ENCODE peak calls at places on chromosomes 16 and 17, in ten cellular contexts. C is small intestine; K is adrenal gland; S is fibroblast of mammary gland; Q is WERI-Rb-1; E is AG04450; L is CD8-positive, alpha-beta T cell; W is esophagus squamous epithelium; M is dorsolateral prefrontal cortex; O is fibroblast of pulmonary artery. R is an unnamed sample.

GRCh38 chr16:26269663-26270062 is 577.9 kb downstream of the HS3ST4 start:
- DNase-seq in C (no peak), K (no peak), S (no peak), Q (no peak), E (no peak), L (no peak), W (no peak), M (no peak), O (no peak), R (peak; percentile 75)

GRCh38 chr17:420479-421175 is 68.0 kb upstream of the RPH3AL start:
- DNase-seq in C (no peak), K (no peak), S (no peak), Q (no peak), E (no peak), L (no peak), W (no peak), M (no peak), O (no peak), R (no peak)

GRCh38 chr16:31704138-31704537 is 169.5 kb upstream of the ZNF267 start:
- DNase-seq in C (no peak), K (no peak), S (no peak), Q (no peak), E (no peak), L (no peak), W (no peak), M (no peak), O (no peak), R (no peak)

GRCh38 chr17:45341389-45342158 is 24.8 kb upstream of the MAP3K14 start:
- DNase-seq in C (no peak), K (peak; percentile 58), S (peak; percentile 99), Q (peak; percentile 71), E (peak; percentile 63), L (no peak), W (no peak), M (no peak), O (peak; percentile 91), R (no peak)

GRCh38 chr17:82674656-82675475 is 23.6 kb downstream of the RAB40B start:
- DNase-seq in C (no peak), K (no peak), S (no peak), Q (no peak), E (no peak), L (no peak), W (no peak), M (peak; percentile 50), O (no peak), R (no peak)

GRCh38 chr16:79601092-79601977 is 798 bp upstream of the MAF start:
- DNase-seq in C (peak; percentile 88), K (peak; percentile 75), S (no peak), Q (no peak), E (no peak), L (peak; percentile 19), W (no peak), M (no peak), O (peak; percentile 10), R (no peak)

GRCh38 chr16:78906135-78906534 is 694.4 kb downstream of the MAF start:
- DNase-seq in C (peak; percentile 61), K (no peak), S (no peak), Q (no peak), E (no peak), L (no peak), W (no peak), M (no peak), O (no peak), R (no peak)

GRCh38 chr16:23071202-23072083 is 77.8 kb downstream of the USP31 start:
- DNase-seq in C (no peak), K (no peak), S (peak; percentile 40), Q (no peak), E (no peak), L (no peak), W (no peak), M (no peak), O (peak; percentile 41), R (no peak)

GRCh38 chr17:27407916-27408846 is 48.1 kb upstream of the KSR1 start:
- DNase-seq in C (no peak), K (peak; percentile 69), S (peak; percentile 79), Q (no peak), E (no peak), L (no peak), W (no peak), M (no peak), O (peak; percentile 80), R (no peak)

GRCh38 chr16:3431779-3432219 is 11.5 kb downstream of the ZNF597 start:
- DNase-seq in C (peak; percentile 40), K (peak; percentile 37), S (peak; percentile 41), Q (peak; percentile 86), E (no peak), L (peak; percentile 42), W (no peak), M (peak; percentile 54), O (peak; percentile 22), R (no peak)

GRCh38 chr17:76783146-76783545 is 45.2 kb downstream of the MFSD11 start:
- DNase-seq in C (no peak), K (no peak), S (no peak), Q (no peak), E (no peak), L (no peak), W (no peak), M (no peak), O (no peak), R (no peak)
- H3K4me3 ChIP-seq in C (no peak overlapping the region), K (no peak overlapping the region), S (no peak overlapping the region), Q (no peak overlapping the region), E (no peak overlapping the region), L (no peak overlapping the region), W (no peak overlapping the region), M (no peak overlapping the region), O (no peak overlapping the region), R (no peak overlapping the region)

GRCh38 chr16:57644383-57645014 is 16.1 kb downstream of the ADGRG1 start:
- DNase-seq in C (no peak), K (no peak), S (no peak), Q (no peak), E (no peak), L (no peak), W (no peak), M (no peak), O (no peak), R (no peak)
- H3K4me3 ChIP-seq in C (no peak overlapping the region), K (no peak overlapping the region), S (no peak overlapping the region), Q (no peak overlapping the region), E (no peak overlapping the region), L (no peak overlapping the region), W (no peak overlapping the region), M (no peak overlapping the region), O (no peak overlapping the region), R (peak overlapping the region; percentile 37)

GRCh38 chr16:11681977-11682654 is 13.9 kb downstream of the SNN start:
- DNase-seq in C (peak; percentile 80), K (no peak), S (no peak), Q (peak; percentile 38), E (no peak), L (no peak), W (no peak), M (no peak), O (no peak), R (no peak)

GRCh38 chr16:11682655-11683096 is 14.4 kb downstream of the SNN start:
- DNase-seq in C (no peak), K (no peak), S (peak; percentile 88), Q (no peak), E (peak; percentile 83), L (no peak), W (no peak), M (no peak), O (peak; percentile 91), R (no peak)

GRCh38 chr16:11683140-11683539 is 14.9 kb downstream of the SNN start:
- DNase-seq in C (no peak), K (no peak), S (no peak), Q (no peak), E (no peak), L (no peak), W (no peak), M (no peak), O (no peak), R (no peak)

GRCh38 chr16:11679941-11680911 is 12.0 kb downstream of the SNN start:
- DNase-seq in C (peak; percentile 30), K (no peak), S (no peak), Q (no peak), E (no peak), L (no peak), W (no peak), M (no peak), O (no peak), R (no peak)

GRCh38 chr16:11681526-11681925 is 13.3 kb downstream of the SNN start:
- DNase-seq in C (no peak), K (no peak), S (no peak), Q (no peak), E (no peak), L (no peak), W (no peak), M (no peak), O (no peak), R (no peak)
- H3K4me3 ChIP-seq in C (no peak overlapping the region), K (no peak overlapping the region), S (no peak overlapping the region), Q (no peak overlapping the region), E (no peak overlapping the region), L (no peak overlapping the region), W (no peak overlapping the region), M (no peak overlapping the region), O (no peak overlapping the region), R (no peak overlapping the region)

GRCh38 chr17:68101992-68102758 is 66.6 kb downstream of the KPNA2 start:
- DNase-seq in C (peak; percentile 54), K (peak; percentile 31), S (no peak), Q (peak; percentile 27), E (no peak), L (peak; percentile 20), W (no peak), M (no peak), O (peak; percentile 10), R (no peak)

GRCh38 chr17:68097161-68097805 is 61.7 kb downstream of the KPNA2 start:
- DNase-seq in C (no peak), K (no peak), S (no peak), Q (no peak), E (no peak), L (no peak), W (no peak), M (no peak), O (no peak), R (no peak)

GRCh38 chr17:68103148-68103547 is 67.6 kb downstream of the KPNA2 start:
- DNase-seq in C (no peak), K (no peak), S (no peak), Q (no peak), E (no peak), L (no peak), W (no peak), M (no peak), O (no peak), R (no peak)

GRCh38 chr17:68101075-68101991 is 65.8 kb downstream of the KPNA2 start:
- DNase-seq in C (peak; percentile 91), K (peak; percentile 95), S (peak; percentile 85), Q (peak; percentile 99), E (peak; percentile 67), L (peak; percentile 66), W (peak; percentile 28), M (peak; percentile 91), O (peak; percentile 90), R (no peak)

DNA sequence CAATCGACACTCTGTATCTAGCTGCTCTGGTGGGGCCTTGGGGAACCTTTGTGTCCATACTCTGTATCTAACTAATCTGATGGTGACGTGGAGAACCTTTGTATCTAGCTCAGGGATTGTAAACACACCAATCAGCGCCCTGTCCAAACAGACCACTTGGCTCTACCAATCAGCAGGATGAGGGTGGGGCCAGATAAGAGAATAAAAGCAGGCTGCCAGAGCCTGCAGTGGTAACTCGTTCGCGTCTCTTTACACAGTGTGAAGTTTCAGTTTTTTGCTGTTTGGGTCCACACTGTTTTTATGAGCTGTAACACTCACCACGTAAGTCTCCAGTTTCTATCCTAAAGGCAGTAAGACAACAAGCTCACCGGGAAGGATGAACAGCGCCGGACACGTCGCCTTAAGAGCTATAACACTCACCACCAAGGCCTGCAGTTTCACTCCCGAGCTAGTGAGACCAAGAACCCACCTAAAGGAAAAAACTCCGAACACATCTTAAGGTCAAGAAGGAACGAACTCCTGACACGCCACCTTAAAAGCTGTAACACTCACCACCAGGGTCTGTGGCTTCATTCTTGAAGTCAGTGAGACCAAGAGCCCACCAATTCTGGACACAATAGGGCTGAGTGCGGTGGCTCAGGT is 64.6 kb downstream of the KPNA2 start:
- DNase-seq in C (no peak), K (no peak), S (no peak), Q (no peak), E (no peak), L (no peak), W (no peak), M (no peak), O (no peak), R (no peak)
- H3K4me3 ChIP-seq in C (no peak overlapping the region), K (no peak overlapping the region), S (no peak overlapping the region), Q (no peak overlapping the region), E (no peak overlapping the region), L (no peak overlapping the region), W (no peak overlapping the region), M (no peak overlapping the region), O (no peak overlapping the region), R (no peak overlapping the region)

R was measured in Jurkat, Clone E6-1.